ENCODE peak calls at places on chromosome 10, in four cellular contexts. O is Panc1, P is mammary epithelial cell, G is aorta. X is an unnamed sample. For H3K4me1 and H3K36me3, the result is how much of the 10 kb centered on the place peaks cover.

GRCh38 chr10:68096913-68097509 is 12.3 kb upstream of the MYPN start:
- DNase-seq in O (peak), P (peak), G (no peak), X (peak)

GRCh38 chr10:81081887-81082620 is 544.4 kb downstream of the SH2D4B start:
- DNase-seq in O (peak), P (peak), G (peak), X (peak)

GRCh38 chr10:109187677-109188076 is 735.6 kb downstream of the XPNPEP1 start:
- DNase-seq in O (no peak), P (no peak), G (no peak), X (no peak)

GRCh38 chr10:103894454-103894853 is 23.5 kb downstream of the STN1 start:
- DNase-seq in O (no peak), P (peak), G (no peak), X (no peak)

GRCh38 chr10:13613519-13613918 is 26.8 kb downstream of the PRPF18 start:
- DNase-seq in O (no peak), P (no peak), G (no peak), X (peak)

GRCh38 chr10:43867113-43867512 is 218.4 kb upstream of the ZNF32 start:
- DNase-seq in O (no peak), P (no peak), G (no peak), X (no peak)

GRCh38 chr10:116849271-116850057 is at the start of gene ENO4:
- DNase-seq in O (peak), P (peak), G (peak), X (peak)

GRCh38 chr10:116737582-116738358 is 4.6 kb downstream of the HSPA12A start:
- DNase-seq in O (no peak), P (no peak), G (no peak), X (no peak)

GRCh38 chr10:3173173-3173878 is 744 bp upstream of the PITRM1 start:
- DNase-seq in O (no peak), P (no peak), G (peak), X (no peak)

GRCh38 chr10:46309511-46310142 is 22.8 kb downstream of the ANTXRL start:
- DNase-seq in O (no peak), P (no peak), G (peak), X (no peak)

GRCh38 chr10:10540383-10540782 is 477.3 kb upstream of the CELF2 start:
- DNase-seq in O (no peak), P (no peak), G (no peak), X (no peak)

GRCh38 chr10:86958831-86959736 is 685 bp downstream of the SNCG start:
- DNase-seq in O (no peak), P (peak), G (peak), X (no peak)

GRCh38 chr10:14553434-14553833 is 221.3 kb downstream of the FAM107B start:
- DNase-seq in O (no peak), P (peak), G (no peak), X (no peak)

GRCh38 chr10:8829592-8829991 is 775.1 kb downstream of the GATA3 start:
- DNase-seq in O (no peak), P (peak), G (no peak), X (no peak)

GRCh38 chr10:95265572-95265971 is 25.2 kb downstream of the PDLIM1 start:
- DNase-seq in O (no peak), P (no peak), G (no peak), X (no peak)

GRCh38 chr10:75971402-75972211 is 540.2 kb downstream of the LRMDA start:
- DNase-seq in O (no peak), P (no peak), G (no peak), X (no peak)

GRCh38 chr10:13528875-13529713 is at the start of gene BEND7:
- DNase-seq in O (no peak), P (no peak), G (peak), X (peak)

GRCh38 chr10:79937661-79938226 is 11.2 kb downstream of the SFTPD start:
- DNase-seq in O (no peak), P (no peak), G (no peak), X (no peak)

GRCh38 chr10:86579883-86580548 is 58.4 kb upstream of the WAPL start:
- DNase-seq in O (no peak), P (no peak), G (no peak), X (no peak)

GRCh38 chr10:89042547-89042946 is 51.9 kb downstream of the FAS start:
- DNase-seq in O (no peak), P (peak), G (no peak), X (no peak)

GRCh38 chr10:44993922-44994751 is 6.6 kb upstream of the ZNF22 start:
- DNase-seq in O (no peak), P (no peak), G (no peak), X (no peak)

GRCh38 chr10:120022357-120022756 is 129.8 kb downstream of the SEC23IP start:
- DNase-seq in O (no peak), P (peak), G (no peak), X (no peak)

GRCh38 chr10:3233486-3233990 is 61.0 kb upstream of the PITRM1 start:
- DNase-seq in O (no peak), P (no peak), G (no peak), X (no peak)

GRCh38 chr10:98481418-98481945 is 34.7 kb upstream of the HPS1 start:
- DNase-seq in O (no peak), P (no peak), G (no peak), X (no peak)

GRCh38 chr10:93598157-93598556 is 2.9 kb downstream of the RBP4 start:
- DNase-seq in O (no peak), P (peak), G (no peak), X (no peak)

GRCh38 chr10:125003146-125003900 is 61.4 kb downstream of the ZRANB1 start:
- DNase-seq in O (no peak), P (no peak), G (peak), X (no peak)

GRCh38 chr10:132447446-132448247 is 50.6 kb downstream of the PWWP2B start:
- DNase-seq in O (no peak), P (peak), G (no peak), X (no peak)

GRCh38 chr10:35758086-35758485 is 116.0 kb upstream of the FZD8 start:
- DNase-seq in O (no peak), P (no peak), G (peak), X (no peak)

GRCh38 chr10:12699756-12700556 is 301.6 kb downstream of the CCDC3 start:
- DNase-seq in O (no peak), P (no peak), G (no peak), X (no peak)

GRCh38 chr10:56258991-56259390 is 102.1 kb downstream of the ZWINT start:
- DNase-seq in O (no peak), P (no peak), G (no peak), X (no peak)

GRCh38 chr10:27413831-27414348 is 90.2 kb upstream of the RAB18 start:
- DNase-seq in O (no peak), P (no peak), G (no peak), X (no peak)

GRCh38 chr10:34581871-34582532 is 233.1 kb downstream of the PARD3 start:
- DNase-seq in O (no peak), P (peak), G (no peak), X (peak)
- H3K27ac ChIP-seq in O (no peak), P (peak), G (no peak), X (peak)

DNA sequence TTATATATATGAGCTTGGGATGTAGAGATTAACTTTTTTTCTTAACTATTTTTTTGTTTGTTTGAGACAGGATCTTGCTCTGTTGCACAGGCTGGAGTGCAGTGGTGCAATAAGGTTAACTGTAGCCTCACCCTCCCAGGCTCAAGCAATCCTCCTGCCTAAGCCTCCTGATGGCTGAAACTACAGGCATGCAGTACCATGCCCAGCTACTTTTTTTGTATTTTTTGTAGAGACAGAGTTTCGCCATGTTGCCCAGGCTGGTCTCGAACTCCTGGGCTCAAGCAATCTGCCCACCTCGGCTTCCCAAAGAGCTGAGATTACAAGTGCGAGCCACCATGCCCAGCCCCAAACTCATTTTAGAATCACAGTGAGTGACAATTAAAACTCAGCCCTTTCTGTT is 105.2 kb downstream of the CUBN start:
- DNase-seq in O (no peak), P (no peak), G (no peak), X (no peak)
- H3K4me1 ChIP-seq in O (half or more), P (under half), G (under half), X (half or more)

GRCh38 chr10:842795-843194 is 88.7 kb downstream of the LARP4B start:
- DNase-seq in O (no peak), P (no peak), G (no peak), X (no peak)

GRCh38 chr10:847868-848267 is 83.6 kb downstream of the LARP4B start:
- DNase-seq in O (no peak), P (peak), G (no peak), X (no peak)

GRCh38 chr10:843703-844102 is 87.8 kb downstream of the LARP4B start:
- DNase-seq in O (no peak), P (no peak), G (no peak), X (no peak)

GRCh38 chr10:844552-844951 is 87.0 kb downstream of the LARP4B start:
- DNase-seq in O (no peak), P (no peak), G (no peak), X (no peak)

GRCh38 chr10:845526-845925 is 86.0 kb downstream of the LARP4B start:
- DNase-seq in O (no peak), P (no peak), G (no peak), X (no peak)
- H3K36me3 ChIP-seq in O (under half), P (under half), G (under half), X (under half)

GRCh38 chr10:61115874-61116273 is 171.9 kb upstream of the RHOBTB1 start:
- DNase-seq in O (no peak), P (no peak), G (no peak), X (no peak)

GRCh38 chr10:61110188-61110844 is 166.3 kb upstream of the RHOBTB1 start:
- DNase-seq in O (no peak), P (no peak), G (no peak), X (no peak)

GRCh38 chr10:61108880-61109279 is 164.9 kb upstream of the RHOBTB1 start:
- DNase-seq in O (no peak), P (no peak), G (no peak), X (no peak)

DNA sequence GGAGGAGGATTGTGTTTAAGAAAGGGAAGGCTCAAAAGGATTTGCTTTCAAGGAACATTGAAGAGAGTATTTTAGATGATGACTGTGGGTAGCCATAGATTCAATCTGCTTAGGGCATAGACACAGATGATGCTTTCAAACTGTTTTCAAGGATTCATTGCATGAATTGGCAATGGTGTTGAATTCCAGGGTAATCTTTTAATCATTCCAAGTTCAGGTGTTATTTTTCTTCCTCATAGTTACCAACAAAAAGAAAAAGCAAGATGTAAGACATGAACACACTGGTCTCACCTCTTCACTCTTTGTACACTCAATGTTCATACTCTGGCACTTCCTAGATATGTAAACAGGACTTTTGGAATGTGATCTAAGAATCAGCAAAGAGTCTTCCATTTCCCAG is 167.0 kb upstream of the RHOBTB1 start:
- DNase-seq in O (no peak), P (no peak), G (no peak), X (no peak)
- H3K27ac ChIP-seq in O (no peak), P (no peak), G (no peak), X (no peak)

GRCh38 chr10:29873941-29874340 is 185.4 kb downstream of the JCAD start:
- DNase-seq in O (no peak), P (no peak), G (no peak), X (no peak)
- H3K4me1 ChIP-seq in O (under half), P (under half), G (under half), X (under half)

GRCh38 chr10:100204370-100204769 is 18.5 kb upstream of the ERLIN1 start:
- DNase-seq in O (no peak), P (no peak), G (no peak), X (no peak)
- H3K36me3 ChIP-seq in O (half or more), P (under half), G (under half), X (half or more)

GRCh38 chr10:63264852-63265617 is 131.9 kb downstream of the NRBF2 start:
- DNase-seq in O (peak), P (peak), G (no peak), X (peak)
- H3K27ac ChIP-seq in O (peak), P (peak), G (no peak), X (peak)

GRCh38 chr10:69324583-69324982 is 46.3 kb downstream of the HK1 start:
- DNase-seq in O (no peak), P (no peak), G (no peak), X (no peak)
- H3K4me1 ChIP-seq in O (half or more), P (under half), G (under half), X (half or more)